ENCODE peak calls at places on chromosomes 3 and 15, in seven cellular contexts. One of them, this sample, is unnamed.
A peak's percentile ranks its signal among the peaks of the same experiment; 100 is the strongest.

GRCh38 chr15:52652984-52653383 is 26.2 kb downstream of the ATOSA start:
- DNase-seq in HepG2: no peak
- DNase-seq in SK-N-SH: no peak
- DNase-seq in H1: no peak
- DNase-seq in K562: peak; percentile 10
- DNase-seq in HCT116: no peak
- DNase-seq in GM12878: no peak
- DNase-seq in this sample: no peak

GRCh38 chr15:71054286-71054952 is 60.9 kb upstream of the THSD4 start:
- DNase-seq in GM12878: no peak
- DNase-seq in HCT116: no peak
- DNase-seq in SK-N-SH: no peak
- DNase-seq in K562: no peak
- DNase-seq in H1: no peak
- DNase-seq in HepG2: no peak
- DNase-seq in this sample: no peak

GRCh38 chr15:71079208-71080044 is 35.8 kb upstream of the THSD4 start:
- DNase-seq in HepG2: no peak
- DNase-seq in HCT116: no peak
- DNase-seq in H1: no peak
- DNase-seq in GM12878: no peak
- DNase-seq in K562: no peak
- DNase-seq in SK-N-SH: no peak
- DNase-seq in this sample: no peak

GRCh38 chr3:136343873-136344281 is 93.7 kb downstream of the PCCB start:
- DNase-seq in SK-N-SH: peak; percentile 69
- DNase-seq in HCT116: no peak
- DNase-seq in K562: peak; percentile 67
- DNase-seq in GM12878: no peak
- DNase-seq in H1: no peak
- DNase-seq in HepG2: peak; percentile 57
- DNase-seq in this sample: peak; percentile 47

GRCh38 chr3:10623578-10624275 is 118.3 kb upstream of the ATP2B2 start:
- DNase-seq in HepG2: no peak
- DNase-seq in HCT116: no peak
- DNase-seq in SK-N-SH: no peak
- DNase-seq in K562: no peak
- DNase-seq in GM12878: no peak
- DNase-seq in H1: no peak
- DNase-seq in this sample: no peak

GRCh38 chr15:92884813-92885461 is 15.2 kb upstream of the CHD2 start:
- DNase-seq in SK-N-SH: no peak
- DNase-seq in HCT116: no peak
- DNase-seq in GM12878: no peak
- DNase-seq in H1: no peak
- DNase-seq in K562: no peak
- DNase-seq in HepG2: no peak
- DNase-seq in this sample: peak; percentile 67

GRCh38 chr3:156488771-156489170 is 66.1 kb downstream of the SSR3 start:
- DNase-seq in K562: peak; percentile 47
- DNase-seq in GM12878: no peak
- DNase-seq in SK-N-SH: no peak
- DNase-seq in HCT116: no peak
- DNase-seq in HepG2: no peak
- DNase-seq in H1: no peak
- DNase-seq in this sample: no peak

GRCh38 chr3:41044526-41044925 is 154.8 kb upstream of the CTNNB1 start:
- DNase-seq in H1: no peak
- DNase-seq in SK-N-SH: no peak
- DNase-seq in HepG2: no peak
- DNase-seq in GM12878: no peak
- DNase-seq in K562: peak; percentile 35
- DNase-seq in HCT116: no peak
- DNase-seq in this sample: no peak

GRCh38 chr3:196650740-196651311 is 11.3 kb downstream of the NRROS start:
- DNase-seq in K562: peak; percentile 90
- DNase-seq in SK-N-SH: peak; percentile 87
- DNase-seq in GM12878: no peak
- DNase-seq in HCT116: no peak
- DNase-seq in H1: no peak
- DNase-seq in HepG2: peak; percentile 36
- DNase-seq in this sample: peak; percentile 48

GRCh38 chr3:15055019-15055557 is 10.0 kb downstream of the MRPS25 start:
- DNase-seq in H1: no peak
- DNase-seq in GM12878: peak; percentile 54
- DNase-seq in HCT116: no peak
- DNase-seq in K562: no peak
- DNase-seq in HepG2: no peak
- DNase-seq in SK-N-SH: no peak
- DNase-seq in this sample: no peak

GRCh38 chr3:64344721-64345207 is 119.5 kb upstream of the PRICKLE2 start:
- DNase-seq in K562: no peak
- DNase-seq in H1: peak; percentile 75
- DNase-seq in GM12878: no peak
- DNase-seq in SK-N-SH: no peak
- DNase-seq in HepG2: no peak
- DNase-seq in HCT116: no peak
- DNase-seq in this sample: peak; percentile 50

GRCh38 chr3:49359623-49360022 is 1.5 kb upstream of the GPX1 start:
- DNase-seq in SK-N-SH: no peak
- DNase-seq in GM12878: no peak
- DNase-seq in H1: no peak
- DNase-seq in HepG2: no peak
- DNase-seq in HCT116: no peak
- DNase-seq in K562: no peak
- DNase-seq in this sample: no peak

GRCh38 chr3:186235554-186235953 is 126.5 kb downstream of the DGKG start:
- DNase-seq in HepG2: no peak
- DNase-seq in GM12878: no peak
- DNase-seq in H1: no peak
- DNase-seq in SK-N-SH: no peak
- DNase-seq in HCT116: no peak
- DNase-seq in K562: no peak
- DNase-seq in this sample: no peak

GRCh38 chr3:152205097-152205593 is 63.6 kb upstream of the MBNL1 start:
- DNase-seq in H1: no peak
- DNase-seq in K562: no peak
- DNase-seq in HepG2: no peak
- DNase-seq in GM12878: no peak
- DNase-seq in HCT116: no peak
- DNase-seq in SK-N-SH: no peak
- DNase-seq in this sample: no peak

GRCh38 chr15:60729850-60730458 is 251.0 kb upstream of the ICE2 start:
- DNase-seq in K562: no peak
- DNase-seq in GM12878: no peak
- DNase-seq in H1: no peak
- DNase-seq in HCT116: no peak
- DNase-seq in HepG2: no peak
- DNase-seq in SK-N-SH: no peak
- DNase-seq in this sample: no peak

GRCh38 chr15:89972085-89972484 is 29.0 kb upstream of the ZNF710 start:
- DNase-seq in HepG2: no peak
- DNase-seq in H1: no peak
- DNase-seq in HCT116: no peak
- DNase-seq in SK-N-SH: no peak
- DNase-seq in K562: no peak
- DNase-seq in GM12878: no peak
- DNase-seq in this sample: no peak

GRCh38 chr15:47514251-47514652 is 203.1 kb upstream of the SEMA6D start:
- DNase-seq in HCT116: no peak
- DNase-seq in SK-N-SH: no peak
- DNase-seq in K562: no peak
- DNase-seq in H1: no peak
- DNase-seq in HepG2: no peak
- DNase-seq in GM12878: no peak
- DNase-seq in this sample: peak; percentile 5

GRCh38 chr15:31025996-31026395 is 34.6 kb upstream of the MTMR10 start:
- DNase-seq in GM12878: no peak
- DNase-seq in HepG2: no peak
- DNase-seq in SK-N-SH: no peak
- DNase-seq in K562: peak; percentile 22
- DNase-seq in H1: no peak
- DNase-seq in HCT116: no peak
- DNase-seq in this sample: no peak

GRCh38 chr3:143362115-143362992 is 242.8 kb downstream of the CHST2 start:
- DNase-seq in H1: no peak
- DNase-seq in HCT116: no peak
- DNase-seq in GM12878: no peak
- DNase-seq in HepG2: no peak
- DNase-seq in SK-N-SH: no peak
- DNase-seq in K562: no peak
- DNase-seq in this sample: no peak

GRCh38 chr3:143360244-143360643 is 240.7 kb downstream of the CHST2 start:
- DNase-seq in HCT116: no peak
- DNase-seq in SK-N-SH: no peak
- DNase-seq in GM12878: no peak
- DNase-seq in H1: no peak
- DNase-seq in HepG2: no peak
- DNase-seq in K562: no peak
- DNase-seq in this sample: no peak

GRCh38 chr3:143361589-143361988 is 242.0 kb downstream of the CHST2 start:
- DNase-seq in GM12878: no peak
- DNase-seq in H1: no peak
- DNase-seq in HCT116: no peak
- DNase-seq in K562: no peak
- DNase-seq in SK-N-SH: no peak
- DNase-seq in HepG2: no peak
- DNase-seq in this sample: no peak

GRCh38 chr3:143358155-143358792 is 238.7 kb downstream of the CHST2 start:
- DNase-seq in HCT116: no peak
- DNase-seq in H1: no peak
- DNase-seq in HepG2: no peak
- DNase-seq in SK-N-SH: no peak
- DNase-seq in K562: no peak
- DNase-seq in GM12878: no peak
- DNase-seq in this sample: no peak

DNA sequence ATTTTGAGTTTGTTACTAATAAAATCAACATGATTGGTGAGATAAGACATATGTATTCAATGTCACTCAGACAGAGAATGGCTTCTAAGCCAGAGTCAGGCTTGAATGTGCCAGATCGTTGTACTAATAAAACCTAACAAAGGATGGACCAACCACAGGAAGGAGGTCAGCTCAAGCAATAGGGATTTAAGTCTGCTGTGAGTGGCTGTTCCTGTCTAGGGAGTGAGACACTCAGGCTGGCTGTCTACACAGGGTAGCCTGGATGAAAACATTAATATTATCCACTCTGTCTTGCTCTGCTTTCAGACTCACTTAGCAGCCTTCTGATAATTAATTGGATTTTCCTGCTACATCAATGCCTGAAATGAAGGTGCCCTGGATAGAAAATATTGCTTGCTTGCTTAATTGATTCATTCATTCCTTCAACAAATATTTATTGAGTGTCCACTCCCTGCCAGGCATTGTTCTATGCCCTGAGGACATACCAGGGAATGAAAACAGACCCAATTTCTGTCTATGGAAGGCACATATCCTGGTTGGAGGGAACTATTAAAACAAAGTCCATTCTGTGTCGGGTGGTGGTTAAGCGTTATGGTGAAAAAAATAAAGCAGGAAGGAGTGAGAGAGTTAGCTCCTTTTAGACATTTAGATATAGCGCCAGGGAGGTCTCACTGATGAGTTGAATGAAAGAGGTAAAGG is 239.4 kb downstream of the CHST2 start:
- DNase-seq in HCT116: no peak
- DNase-seq in SK-N-SH: no peak
- DNase-seq in K562: no peak
- DNase-seq in H1: no peak
- DNase-seq in GM12878: no peak
- DNase-seq in HepG2: no peak
- DNase-seq in this sample: no peak
- TF ChIP-seq JUND in HCT116: no peak
- TF ChIP-seq JUND in SK-N-SH: no peak
- TF ChIP-seq JUND in K562: no peak
- TF ChIP-seq JUND in H1: no peak
- TF ChIP-seq JUND in GM12878: no peak
- TF ChIP-seq JUND in HepG2: no peak
- TF ChIP-seq JUND in this sample: no peak

DNA sequence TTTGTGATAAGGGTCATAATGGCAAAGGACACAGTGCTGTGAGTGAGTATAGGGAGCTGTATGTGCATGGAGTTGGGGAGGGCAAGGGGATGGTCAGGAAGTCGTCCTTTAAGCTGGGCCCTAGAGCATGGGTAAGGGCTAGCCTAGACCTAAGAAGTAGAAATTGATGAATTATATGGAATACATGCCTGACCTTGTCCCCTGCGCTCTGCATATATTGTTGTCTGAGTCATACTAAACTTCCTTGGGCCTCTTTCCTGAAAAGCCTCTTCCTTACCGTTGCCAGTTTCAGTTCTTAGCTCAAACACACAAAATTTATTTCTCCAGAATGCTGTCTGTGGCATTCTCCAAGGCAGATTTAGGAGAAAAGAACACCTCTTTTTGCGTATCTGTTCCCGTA is 4.6 kb downstream of the SNRK start:
- DNase-seq in H1: no peak
- DNase-seq in K562: no peak
- DNase-seq in HepG2: no peak
- DNase-seq in SK-N-SH: no peak
- DNase-seq in HCT116: no peak
- DNase-seq in GM12878: no peak
- DNase-seq in this sample: no peak
- TF ChIP-seq JUND in H1: no peak
- TF ChIP-seq JUND in K562: no peak
- TF ChIP-seq JUND in HepG2: no peak
- TF ChIP-seq JUND in SK-N-SH: no peak
- TF ChIP-seq JUND in HCT116: no peak
- TF ChIP-seq JUND in GM12878: no peak
- TF ChIP-seq JUND in this sample: no peak

GRCh38 chr3:188664795-188665194 is 507.0 kb upstream of the TPRG1 start:
- DNase-seq in SK-N-SH: peak; percentile 3
- DNase-seq in H1: no peak
- DNase-seq in K562: no peak
- DNase-seq in HepG2: peak; percentile 32
- DNase-seq in HCT116: peak; percentile 31
- DNase-seq in GM12878: no peak
- DNase-seq in this sample: peak; percentile 65
- TF ChIP-seq JUND in SK-N-SH: no peak
- TF ChIP-seq JUND in H1: no peak
- TF ChIP-seq JUND in K562: no peak
- TF ChIP-seq JUND in HepG2: no peak
- TF ChIP-seq JUND in HCT116: no peak
- TF ChIP-seq JUND in GM12878: no peak
- TF ChIP-seq JUND in this sample: no peak

DNA sequence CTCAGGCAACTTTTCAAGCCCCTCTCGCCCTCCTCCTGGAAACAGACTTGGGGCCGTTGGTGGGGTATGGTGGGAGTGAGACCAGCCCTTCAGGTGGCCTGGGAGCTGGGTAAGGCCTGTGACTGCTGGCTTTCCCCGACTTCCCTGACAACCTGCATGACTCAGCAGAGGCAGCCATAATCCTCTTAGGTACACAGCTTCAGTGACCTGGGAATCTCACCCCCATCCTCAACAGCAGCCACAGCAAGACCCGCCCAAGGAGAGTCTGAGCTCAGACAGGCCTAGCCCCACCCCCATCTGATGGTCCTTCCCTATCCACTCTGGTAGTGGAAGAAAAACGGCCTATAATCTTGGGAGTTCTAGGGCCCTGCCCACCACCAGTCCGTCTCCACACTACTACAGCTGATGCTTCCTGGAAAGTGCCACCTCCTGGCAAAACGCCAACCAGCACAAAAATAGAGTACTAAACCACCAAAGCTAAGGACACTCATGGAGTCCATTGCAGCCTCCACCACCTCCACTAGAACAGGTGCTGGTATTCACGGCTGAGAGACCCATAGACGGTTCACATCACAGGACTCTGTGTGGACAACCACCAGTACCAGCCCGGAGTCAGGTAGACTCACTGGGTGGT is 13.1 kb upstream of the SLC27A2 start:
- DNase-seq in HCT116: no peak
- DNase-seq in K562: no peak
- DNase-seq in GM12878: no peak
- DNase-seq in H1: no peak
- DNase-seq in SK-N-SH: no peak
- DNase-seq in HepG2: no peak
- DNase-seq in this sample: no peak
- TF ChIP-seq JUND in HCT116: no peak
- TF ChIP-seq JUND in K562: no peak
- TF ChIP-seq JUND in GM12878: no peak
- TF ChIP-seq JUND in H1: no peak
- TF ChIP-seq JUND in SK-N-SH: no peak
- TF ChIP-seq JUND in HepG2: no peak
- TF ChIP-seq JUND in this sample: no peak